ENCODE peak calls at places on chromosomes 11 and 22, in seven cellular contexts. F, N, X, A, Z, C and Y are unnamed samples.
A peak's percentile ranks its signal among the peaks of the same experiment; 100 is the strongest.

GRCh38 chr11:123184531-123184930 is 10.5 kb downstream of the CLMP start:
- DNase-seq in F (no peak), N (no peak), X (no peak), A (no peak), Z (no peak), C (no peak), Y (no peak)

GRCh38 chr11:43985386-43985752 is 42.9 kb downstream of the C11orf96 start:
- DNase-seq in F (no peak), N (no peak), X (no peak), A (no peak), Z (no peak), C (no peak), Y (no peak)

GRCh38 chr11:17208257-17208999 is 642 bp upstream of the PIK3C2A start:
- DNase-seq in F (peak; percentile 74), N (peak; percentile 79), X (peak; percentile 78), A (peak; percentile 33), Z (peak; percentile 80), C (peak; percentile 59), Y (peak; percentile 96)

GRCh38 chr11:8252388-8252787 is 11.3 kb downstream of the LMO1 start:
- DNase-seq in F (no peak), N (peak; percentile 12), X (no peak), A (no peak), Z (no peak), C (no peak), Y (no peak)

GRCh38 chr22:23539135-23539838 is 40.8 kb downstream of the IGLL1 start:
- DNase-seq in F (peak; percentile 62), N (peak; percentile 88), X (peak; percentile 76), A (peak; percentile 56), Z (peak; percentile 90), C (peak; percentile 69), Y (peak; percentile 93)

GRCh38 chr11:46290598-46291309 is 13.3 kb downstream of the CREB3L1 start:
- DNase-seq in F (no peak), N (peak; percentile 93), X (peak; percentile 97), A (peak; percentile 77), Z (no peak), C (peak; percentile 98), Y (peak; percentile 94)

GRCh38 chr11:64750361-64751054 is 6.6 kb upstream of the RASGRP2 start:
- DNase-seq in F (no peak), N (peak; percentile 26), X (no peak), A (no peak), Z (no peak), C (no peak), Y (no peak)

GRCh38 chr11:62981743-62982142 is 3.0 kb downstream of the SLC22A6 start:
- DNase-seq in F (no peak), N (peak; percentile 55), X (no peak), A (no peak), Z (no peak), C (no peak), Y (peak; percentile 26)

GRCh38 chr11:103649401-103649895 is 387.0 kb upstream of the DDI1 start:
- DNase-seq in F (no peak), N (no peak), X (no peak), A (no peak), Z (peak; percentile 32), C (no peak), Y (no peak)

GRCh38 chr11:68643576-68643975 is 40.8 kb upstream of the GAL start:
- DNase-seq in F (no peak), N (no peak), X (no peak), A (no peak), Z (no peak), C (peak; percentile 21), Y (no peak)

GRCh38 chr11:67649634-67650540 is 643 bp downstream of the ACY3 start:
- DNase-seq in F (no peak), N (no peak), X (no peak), A (no peak), Z (no peak), C (no peak), Y (no peak)

GRCh38 chr11:19669511-19669910 is 43.1 kb upstream of the NAV2 start:
- DNase-seq in F (no peak), N (no peak), X (no peak), A (no peak), Z (no peak), C (no peak), Y (no peak)

GRCh38 chr11:29310016-29310415 is 706.8 kb downstream of the KCNA4 start:
- DNase-seq in F (no peak), N (no peak), X (peak; percentile 54), A (no peak), Z (no peak), C (peak; percentile 95), Y (no peak)

GRCh38 chr11:126008956-126009355 is 53.7 kb downstream of the CDON start:
- DNase-seq in F (no peak), N (no peak), X (no peak), A (no peak), Z (no peak), C (no peak), Y (no peak)

GRCh38 chr22:49203863-49204598 is 623.6 kb downstream of the BRD1 start:
- DNase-seq in F (no peak), N (peak; percentile 20), X (no peak), A (no peak), Z (no peak), C (no peak), Y (no peak)

GRCh38 chr11:115961168-115962003 is 457.2 kb upstream of the CADM1 start:
- DNase-seq in F (no peak), N (no peak), X (no peak), A (no peak), Z (no peak), C (no peak), Y (peak; percentile 36)

GRCh38 chr22:46134111-46134705 is 16.1 kb upstream of the PPARA start:
- DNase-seq in F (no peak), N (no peak), X (no peak), A (no peak), Z (no peak), C (no peak), Y (no peak)

GRCh38 chr11:64566042-64566914 is 24.7 kb upstream of the SLC22A12 start:
- DNase-seq in F (peak; percentile 72), N (peak; percentile 81), X (peak; percentile 86), A (no peak), Z (peak; percentile 90), C (peak; percentile 65), Y (peak; percentile 96)

GRCh38 chr11:34773211-34773610 is 143.0 kb downstream of the APIP start:
- DNase-seq in F (no peak), N (no peak), X (no peak), A (no peak), Z (no peak), C (no peak), Y (no peak)

GRCh38 chr11:45560935-45561330 is 104.5 kb downstream of the CHST1 start:
- DNase-seq in F (no peak), N (no peak), X (no peak), A (no peak), Z (no peak), C (no peak), Y (no peak)

DNA sequence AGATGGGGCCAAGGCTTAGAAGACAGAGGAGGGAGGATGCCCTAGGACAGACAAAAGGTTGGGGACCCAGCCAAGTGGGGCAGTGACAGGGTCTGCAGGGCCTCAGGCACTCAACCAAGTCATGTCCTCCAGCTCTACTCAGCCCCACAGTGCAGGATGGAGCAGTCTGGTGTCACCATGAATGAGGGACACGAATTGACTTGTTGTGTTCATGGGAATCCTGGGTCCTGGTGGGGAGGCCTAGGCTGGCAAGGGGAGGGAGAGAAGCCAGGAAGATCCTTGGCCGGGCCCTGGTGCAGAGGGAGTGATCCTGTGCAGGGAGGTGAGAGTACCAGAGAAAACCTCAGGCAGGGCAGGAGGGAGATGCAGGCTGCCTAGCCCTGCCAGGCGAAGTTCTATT is 12.0 kb downstream of the P2RY6 start:
- DNase-seq in F (no peak), N (no peak), X (no peak), A (no peak), Z (no peak), C (no peak), Y (no peak)
- H2BK120ac ChIP-seq in F (no peak overlapping the region), N (no peak overlapping the region), X (no peak overlapping the region), A (no peak overlapping the region), Z (no peak overlapping the region), C (no peak overlapping the region), Y (no peak overlapping the region)

GRCh38 chr11:78438298-78438975 is 20.8 kb upstream of the GAB2 start:
- DNase-seq in F (no peak), N (no peak), X (no peak), A (no peak), Z (no peak), C (no peak), Y (no peak)
- H4K8ac ChIP-seq in F (no peak overlapping the region), N (no peak overlapping the region), X (no peak overlapping the region), A (no peak overlapping the region), Z (no peak overlapping the region), C (no peak overlapping the region), Y (no peak overlapping the region)

GRCh38 chr11:61510980-61511373 is 2.4 kb downstream of the LRRC10B start:
- DNase-seq in F (no peak), N (no peak), X (no peak), A (no peak), Z (no peak), C (no peak), Y (no peak)
- H2BK120ac ChIP-seq in F (no peak overlapping the region), N (no peak overlapping the region), X (no peak overlapping the region), A (no peak overlapping the region), Z (no peak overlapping the region), C (no peak overlapping the region), Y (no peak overlapping the region)

GRCh38 chr11:69864930-69865661 is 45.9 kb upstream of the FGF3 start:
- DNase-seq in F (no peak), N (peak; percentile 27), X (no peak), A (no peak), Z (no peak), C (no peak), Y (no peak)

GRCh38 chr11:69867076-69868002 is 48.1 kb upstream of the FGF3 start:
- DNase-seq in F (no peak), N (peak; percentile 28), X (no peak), A (no peak), Z (no peak), C (peak; percentile 53), Y (no peak)

GRCh38 chr11:69864589-69864929 is 45.3 kb upstream of the FGF3 start:
- DNase-seq in F (no peak), N (peak; percentile 14), X (no peak), A (no peak), Z (no peak), C (no peak), Y (no peak)

GRCh38 chr11:69866648-69867047 is 47.4 kb upstream of the FGF3 start:
- DNase-seq in F (no peak), N (no peak), X (no peak), A (no peak), Z (no peak), C (no peak), Y (no peak)

DNA sequence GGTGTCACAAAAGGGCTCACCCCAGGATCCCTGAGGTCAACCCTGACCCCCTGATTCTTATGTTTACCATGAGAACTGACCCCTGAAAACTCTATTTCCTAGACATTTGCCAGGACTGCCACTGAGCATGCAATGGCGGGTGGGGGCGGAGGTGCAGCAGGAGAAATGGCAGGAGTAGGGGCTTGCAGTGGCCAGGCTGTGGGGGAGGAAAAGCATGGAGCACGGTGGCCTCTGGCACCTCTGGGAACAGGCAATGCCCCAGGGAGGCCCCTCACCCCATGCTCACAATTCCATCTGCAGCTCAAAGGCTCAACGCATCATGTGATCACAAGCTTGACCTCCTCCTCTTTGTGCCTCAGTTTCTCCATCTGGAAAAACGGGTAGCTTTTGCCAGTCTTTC is 46.5 kb upstream of the FGF3 start:
- DNase-seq in F (no peak), N (peak; percentile 13), X (no peak), A (no peak), Z (no peak), C (no peak), Y (no peak)
- H4K8ac ChIP-seq in F (no peak overlapping the region), N (no peak overlapping the region), X (peak overlapping the region; percentile 32), A (no peak overlapping the region), Z (no peak overlapping the region), C (no peak overlapping the region), Y (no peak overlapping the region)